ENCODE peak calls at places on chromosomes 3 and 15, in ten cellular contexts. K is CD8-positive, alpha-beta T cell; C is CD4-positive, alpha-beta memory T cell; I is NCI-H1694 treated with DMSO at 0.1 percent for 48 hours; E is activated T-cell treated with anti-CD3 and anti-CD28 coated beads, Interleukin-2, amount 50 U/mL, for 72 hours; J is AML-193; T is neural progenitor cell; N is kidney tubule cell; G is non-pigmented ciliary epithelial cell; S is EL. W is an unnamed sample.

GRCh38 chr15:50046868-50047267 is 72.2 kb downstream of the ATP8B4 start:
- DNase-seq in S (peak), N (no peak), E (no peak), I (no peak), K (no peak), G (no peak), T (no peak), C (no peak), J (no peak), W (no peak)

GRCh38 chr3:182364723-182365650 is 428.3 kb upstream of the ATP11B start:
- DNase-seq in G (no peak), C (no peak), E (no peak), T (no peak), N (peak), I (no peak), J (no peak), K (no peak), S (no peak), W (peak)

GRCh38 chr3:47885168-47885567 is 82.2 kb downstream of the DHX30 start:
- DNase-seq in S (no peak), N (no peak), J (no peak), E (no peak), T (no peak), G (no peak), C (no peak), I (no peak), K (no peak), W (no peak)

GRCh38 chr3:176937546-176937945 is 259.7 kb downstream of the TBL1XR1 start:
- DNase-seq in C (no peak), J (no peak), N (no peak), T (no peak), K (no peak), G (no peak), E (no peak), S (no peak), I (no peak), W (peak)

GRCh38 chr15:25347707-25348106 is 91.1 kb downstream of the UBE3A start:
- DNase-seq in J (no peak), G (no peak), N (no peak), I (no peak), T (no peak), S (no peak), E (no peak), K (no peak), C (no peak), W (no peak)

GRCh38 chr3:66267031-66267430 is 46.2 kb downstream of the SLC25A26 start:
- DNase-seq in C (no peak), S (no peak), G (no peak), I (no peak), K (no peak), T (no peak), E (no peak), J (no peak), N (no peak), W (no peak)

GRCh38 chr3:127067116-127067910 is 84.4 kb downstream of the PLXNA1 start:
- DNase-seq in S (no peak), N (peak), G (no peak), K (no peak), I (no peak), E (no peak), T (no peak), C (no peak), J (no peak), W (no peak)

GRCh38 chr3:35665390-35666055 is 26.2 kb downstream of the ARPP21 start:
- DNase-seq in T (no peak), K (no peak), N (peak), E (no peak), S (no peak), I (no peak), C (no peak), J (no peak), G (no peak), W (no peak)

GRCh38 chr3:193954752-193955151 is 181.2 kb upstream of the HES1 start:
- DNase-seq in J (no peak), G (no peak), N (no peak), T (no peak), E (no peak), C (no peak), I (no peak), K (no peak), S (no peak), W (no peak)

GRCh38 chr15:25739687-25740121 is 123.4 kb downstream of the ATP10A start:
- DNase-seq in I (peak), G (no peak), N (peak), J (no peak), K (peak), T (peak), E (peak), S (peak), C (peak), W (peak)

GRCh38 chr3:179181993-179182551 is 33.9 kb downstream of the PIK3CA start:
- DNase-seq in C (no peak), T (no peak), N (peak), J (peak), S (peak), K (no peak), I (no peak), G (no peak), E (peak), W (no peak)

GRCh38 chr3:1092771-1093170 is at the start of gene CNTN6:
- DNase-seq in C (no peak), T (peak), G (no peak), I (peak), K (no peak), E (no peak), N (peak), S (no peak), J (no peak), W (no peak)

GRCh38 chr15:62344806-62345539 is 179.9 kb upstream of the C2CD4B start:
- DNase-seq in I (no peak), C (peak), G (peak), T (peak), K (peak), S (peak), J (peak), N (peak), E (peak), W (peak)

GRCh38 chr3:55746808-55747413 is 259.8 kb upstream of the WNT5A start:
- DNase-seq in I (no peak), G (no peak), N (peak), K (no peak), C (no peak), T (no peak), S (peak), E (no peak), J (no peak), W (no peak)

W was measured in skeletal muscle cell.